ENCODE peak calls at places on chromosomes 4 and X, in ten cellular contexts. One of them, this sample, is unnamed.

GRCh38 chr4:109826719-109827118 is 1.1 kb upstream of the RRH start:
- DNase-seq in HCT116: no peak
- DNase-seq in activated CD8-positive, alpha-beta memory T cell treated with anti-CD3 and anti-CD28 coated beads for 48 hours: no peak
- DNase-seq in iPS-NIHi11: no peak
- DNase-seq in EH: peak; percentile 36
- DNase-seq in left ventricle myocardium inferior: no peak
- DNase-seq in activated CD4-positive, alpha-beta T cell treated with anti-CD3 and anti-CD28 coated beads, Interleukin-2, amount 50 U/mL, for 4 hours: no peak
- DNase-seq in aorta: no peak
- DNase-seq in stimulated activated CD8-positive, alpha-beta memory T cell treated with anti-CD3 and anti-CD28 coated beads, Interleukin-4, amount 100 ng/mL, for 4 hours: no peak
- DNase-seq in naive thymus-derived CD8-positive, alpha-beta T cell: peak; percentile 38
- DNase-seq in this sample: no peak

GRCh38 chrX:123899701-123900100 is 39.8 kb downstream of the XIAP start:
- DNase-seq in activated CD8-positive, alpha-beta memory T cell treated with anti-CD3 and anti-CD28 coated beads for 48 hours: no peak
- DNase-seq in naive thymus-derived CD8-positive, alpha-beta T cell: no peak
- DNase-seq in stimulated activated CD8-positive, alpha-beta memory T cell treated with anti-CD3 and anti-CD28 coated beads, Interleukin-4, amount 100 ng/mL, for 4 hours: no peak
- DNase-seq in EH: peak; percentile 41
- DNase-seq in aorta: no peak
- DNase-seq in activated CD4-positive, alpha-beta T cell treated with anti-CD3 and anti-CD28 coated beads, Interleukin-2, amount 50 U/mL, for 4 hours: no peak
- DNase-seq in left ventricle myocardium inferior: no peak
- DNase-seq in HCT116: no peak
- DNase-seq in iPS-NIHi11: no peak
- DNase-seq in this sample: no peak

GRCh38 chrX:140447150-140447549 is 57.7 kb downstream of the SOX3 start:
- DNase-seq in activated CD8-positive, alpha-beta memory T cell treated with anti-CD3 and anti-CD28 coated beads for 48 hours: no peak
- DNase-seq in activated CD4-positive, alpha-beta T cell treated with anti-CD3 and anti-CD28 coated beads, Interleukin-2, amount 50 U/mL, for 4 hours: no peak
- DNase-seq in EH: no peak
- DNase-seq in aorta: no peak
- DNase-seq in naive thymus-derived CD8-positive, alpha-beta T cell: no peak
- DNase-seq in HCT116: no peak
- DNase-seq in iPS-NIHi11: no peak
- DNase-seq in left ventricle myocardium inferior: no peak
- DNase-seq in stimulated activated CD8-positive, alpha-beta memory T cell treated with anti-CD3 and anti-CD28 coated beads, Interleukin-4, amount 100 ng/mL, for 4 hours: no peak
- DNase-seq in this sample: no peak

GRCh38 chr4:75432683-75433082 is 81.5 kb downstream of the RCHY1 start:
- DNase-seq in HCT116: peak; percentile 21
- DNase-seq in EH: peak; percentile 24
- DNase-seq in left ventricle myocardium inferior: no peak
- DNase-seq in activated CD4-positive, alpha-beta T cell treated with anti-CD3 and anti-CD28 coated beads, Interleukin-2, amount 50 U/mL, for 4 hours: no peak
- DNase-seq in naive thymus-derived CD8-positive, alpha-beta T cell: no peak
- DNase-seq in activated CD8-positive, alpha-beta memory T cell treated with anti-CD3 and anti-CD28 coated beads for 48 hours: no peak
- DNase-seq in iPS-NIHi11: peak; percentile 53
- DNase-seq in aorta: no peak
- DNase-seq in stimulated activated CD8-positive, alpha-beta memory T cell treated with anti-CD3 and anti-CD28 coated beads, Interleukin-4, amount 100 ng/mL, for 4 hours: no peak
- DNase-seq in this sample: no peak

GRCh38 chr4:140004580-140005314 is 149.2 kb downstream of the MAML3 start:
- DNase-seq in aorta: peak; percentile 61
- DNase-seq in stimulated activated CD8-positive, alpha-beta memory T cell treated with anti-CD3 and anti-CD28 coated beads, Interleukin-4, amount 100 ng/mL, for 4 hours: no peak
- DNase-seq in HCT116: no peak
- DNase-seq in left ventricle myocardium inferior: peak; percentile 39
- DNase-seq in iPS-NIHi11: peak; percentile 64
- DNase-seq in naive thymus-derived CD8-positive, alpha-beta T cell: no peak
- DNase-seq in activated CD4-positive, alpha-beta T cell treated with anti-CD3 and anti-CD28 coated beads, Interleukin-2, amount 50 U/mL, for 4 hours: no peak
- DNase-seq in activated CD8-positive, alpha-beta memory T cell treated with anti-CD3 and anti-CD28 coated beads for 48 hours: no peak
- DNase-seq in EH: peak; percentile 55
- DNase-seq in this sample: no peak

GRCh38 chr4:27811928-27812327 is 951.3 kb downstream of the STIM2 start:
- DNase-seq in activated CD4-positive, alpha-beta T cell treated with anti-CD3 and anti-CD28 coated beads, Interleukin-2, amount 50 U/mL, for 4 hours: no peak
- DNase-seq in activated CD8-positive, alpha-beta memory T cell treated with anti-CD3 and anti-CD28 coated beads for 48 hours: no peak
- DNase-seq in iPS-NIHi11: no peak
- DNase-seq in EH: no peak
- DNase-seq in aorta: no peak
- DNase-seq in HCT116: no peak
- DNase-seq in stimulated activated CD8-positive, alpha-beta memory T cell treated with anti-CD3 and anti-CD28 coated beads, Interleukin-4, amount 100 ng/mL, for 4 hours: no peak
- DNase-seq in naive thymus-derived CD8-positive, alpha-beta T cell: no peak
- DNase-seq in left ventricle myocardium inferior: no peak
- DNase-seq in this sample: no peak

GRCh38 chr4:165580379-165580905 is 201.6 kb downstream of the CPE start:
- DNase-seq in aorta: peak; percentile 40
- DNase-seq in activated CD4-positive, alpha-beta T cell treated with anti-CD3 and anti-CD28 coated beads, Interleukin-2, amount 50 U/mL, for 4 hours: no peak
- DNase-seq in activated CD8-positive, alpha-beta memory T cell treated with anti-CD3 and anti-CD28 coated beads for 48 hours: no peak
- DNase-seq in left ventricle myocardium inferior: no peak
- DNase-seq in naive thymus-derived CD8-positive, alpha-beta T cell: no peak
- DNase-seq in HCT116: peak; percentile 43
- DNase-seq in EH: peak; percentile 87
- DNase-seq in stimulated activated CD8-positive, alpha-beta memory T cell treated with anti-CD3 and anti-CD28 coated beads, Interleukin-4, amount 100 ng/mL, for 4 hours: no peak
- DNase-seq in iPS-NIHi11: no peak
- DNase-seq in this sample: peak; percentile 44

GRCh38 chr4:139576219-139576618 is 20.2 kb upstream of the SETD7 start:
- DNase-seq in left ventricle myocardium inferior: no peak
- DNase-seq in activated CD4-positive, alpha-beta T cell treated with anti-CD3 and anti-CD28 coated beads, Interleukin-2, amount 50 U/mL, for 4 hours: no peak
- DNase-seq in iPS-NIHi11: no peak
- DNase-seq in EH: peak; percentile 62
- DNase-seq in activated CD8-positive, alpha-beta memory T cell treated with anti-CD3 and anti-CD28 coated beads for 48 hours: no peak
- DNase-seq in aorta: no peak
- DNase-seq in stimulated activated CD8-positive, alpha-beta memory T cell treated with anti-CD3 and anti-CD28 coated beads, Interleukin-4, amount 100 ng/mL, for 4 hours: no peak
- DNase-seq in HCT116: no peak
- DNase-seq in naive thymus-derived CD8-positive, alpha-beta T cell: no peak
- DNase-seq in this sample: no peak

GRCh38 chrX:23919706-23920320 is 12.0 kb downstream of the CXorf58 start:
- DNase-seq in iPS-NIHi11: no peak
- DNase-seq in aorta: no peak
- DNase-seq in EH: peak; percentile 13
- DNase-seq in stimulated activated CD8-positive, alpha-beta memory T cell treated with anti-CD3 and anti-CD28 coated beads, Interleukin-4, amount 100 ng/mL, for 4 hours: no peak
- DNase-seq in HCT116: no peak
- DNase-seq in activated CD8-positive, alpha-beta memory T cell treated with anti-CD3 and anti-CD28 coated beads for 48 hours: no peak
- DNase-seq in left ventricle myocardium inferior: no peak
- DNase-seq in naive thymus-derived CD8-positive, alpha-beta T cell: no peak
- DNase-seq in activated CD4-positive, alpha-beta T cell treated with anti-CD3 and anti-CD28 coated beads, Interleukin-2, amount 50 U/mL, for 4 hours: no peak
- DNase-seq in this sample: no peak

GRCh38 chrX:10022273-10022541 is 55.0 kb downstream of the CLDN34 start:
- DNase-seq in aorta: no peak
- DNase-seq in activated CD8-positive, alpha-beta memory T cell treated with anti-CD3 and anti-CD28 coated beads for 48 hours: no peak
- DNase-seq in naive thymus-derived CD8-positive, alpha-beta T cell: no peak
- DNase-seq in EH: no peak
- DNase-seq in HCT116: no peak
- DNase-seq in stimulated activated CD8-positive, alpha-beta memory T cell treated with anti-CD3 and anti-CD28 coated beads, Interleukin-4, amount 100 ng/mL, for 4 hours: no peak
- DNase-seq in iPS-NIHi11: no peak
- DNase-seq in activated CD4-positive, alpha-beta T cell treated with anti-CD3 and anti-CD28 coated beads, Interleukin-2, amount 50 U/mL, for 4 hours: no peak
- DNase-seq in left ventricle myocardium inferior: no peak
- DNase-seq in this sample: no peak

GRCh38 chr4:94621491-94622080 is 136.2 kb upstream of the BMPR1B start:
- DNase-seq in iPS-NIHi11: peak; percentile 44
- DNase-seq in HCT116: peak; percentile 38
- DNase-seq in stimulated activated CD8-positive, alpha-beta memory T cell treated with anti-CD3 and anti-CD28 coated beads, Interleukin-4, amount 100 ng/mL, for 4 hours: no peak
- DNase-seq in left ventricle myocardium inferior: no peak
- DNase-seq in aorta: no peak
- DNase-seq in naive thymus-derived CD8-positive, alpha-beta T cell: peak; percentile 25
- DNase-seq in activated CD8-positive, alpha-beta memory T cell treated with anti-CD3 and anti-CD28 coated beads for 48 hours: no peak
- DNase-seq in activated CD4-positive, alpha-beta T cell treated with anti-CD3 and anti-CD28 coated beads, Interleukin-2, amount 50 U/mL, for 4 hours: no peak
- DNase-seq in EH: peak; percentile 60
- DNase-seq in this sample: peak; percentile 43

GRCh38 chrX:69605521-69605920 is 10.4 kb upstream of the EDA start:
- DNase-seq in activated CD8-positive, alpha-beta memory T cell treated with anti-CD3 and anti-CD28 coated beads for 48 hours: no peak
- DNase-seq in left ventricle myocardium inferior: no peak
- DNase-seq in iPS-NIHi11: no peak
- DNase-seq in aorta: no peak
- DNase-seq in stimulated activated CD8-positive, alpha-beta memory T cell treated with anti-CD3 and anti-CD28 coated beads, Interleukin-4, amount 100 ng/mL, for 4 hours: no peak
- DNase-seq in EH: no peak
- DNase-seq in naive thymus-derived CD8-positive, alpha-beta T cell: no peak
- DNase-seq in activated CD4-positive, alpha-beta T cell treated with anti-CD3 and anti-CD28 coated beads, Interleukin-2, amount 50 U/mL, for 4 hours: no peak
- DNase-seq in HCT116: no peak
- DNase-seq in this sample: no peak

GRCh38 chr4:122285285-122285684 is 93.5 kb upstream of the ADAD1 start:
- DNase-seq in stimulated activated CD8-positive, alpha-beta memory T cell treated with anti-CD3 and anti-CD28 coated beads, Interleukin-4, amount 100 ng/mL, for 4 hours: no peak
- DNase-seq in aorta: no peak
- DNase-seq in naive thymus-derived CD8-positive, alpha-beta T cell: no peak
- DNase-seq in HCT116: no peak
- DNase-seq in EH: peak; percentile 35
- DNase-seq in activated CD8-positive, alpha-beta memory T cell treated with anti-CD3 and anti-CD28 coated beads for 48 hours: no peak
- DNase-seq in left ventricle myocardium inferior: no peak
- DNase-seq in activated CD4-positive, alpha-beta T cell treated with anti-CD3 and anti-CD28 coated beads, Interleukin-2, amount 50 U/mL, for 4 hours: no peak
- DNase-seq in iPS-NIHi11: no peak
- DNase-seq in this sample: no peak

GRCh38 chr4:160848901-160849735 is 1314.7 kb downstream of the FSTL5 start:
- DNase-seq in EH: no peak
- DNase-seq in activated CD8-positive, alpha-beta memory T cell treated with anti-CD3 and anti-CD28 coated beads for 48 hours: no peak
- DNase-seq in stimulated activated CD8-positive, alpha-beta memory T cell treated with anti-CD3 and anti-CD28 coated beads, Interleukin-4, amount 100 ng/mL, for 4 hours: no peak
- DNase-seq in activated CD4-positive, alpha-beta T cell treated with anti-CD3 and anti-CD28 coated beads, Interleukin-2, amount 50 U/mL, for 4 hours: no peak
- DNase-seq in left ventricle myocardium inferior: no peak
- DNase-seq in iPS-NIHi11: no peak
- DNase-seq in HCT116: no peak
- DNase-seq in naive thymus-derived CD8-positive, alpha-beta T cell: no peak
- DNase-seq in aorta: no peak
- DNase-seq in this sample: no peak

GRCh38 chr4:56606385-56606784 is 74.7 kb downstream of the HOPX start:
- DNase-seq in left ventricle myocardium inferior: no peak
- DNase-seq in stimulated activated CD8-positive, alpha-beta memory T cell treated with anti-CD3 and anti-CD28 coated beads, Interleukin-4, amount 100 ng/mL, for 4 hours: no peak
- DNase-seq in naive thymus-derived CD8-positive, alpha-beta T cell: no peak
- DNase-seq in HCT116: no peak
- DNase-seq in activated CD4-positive, alpha-beta T cell treated with anti-CD3 and anti-CD28 coated beads, Interleukin-2, amount 50 U/mL, for 4 hours: no peak
- DNase-seq in activated CD8-positive, alpha-beta memory T cell treated with anti-CD3 and anti-CD28 coated beads for 48 hours: no peak
- DNase-seq in iPS-NIHi11: no peak
- DNase-seq in EH: no peak
- DNase-seq in aorta: no peak
- DNase-seq in this sample: no peak

GRCh38 chr4:130849985-130850632 is 1754.2 kb downstream of the C4orf33 start:
- DNase-seq in stimulated activated CD8-positive, alpha-beta memory T cell treated with anti-CD3 and anti-CD28 coated beads, Interleukin-4, amount 100 ng/mL, for 4 hours: no peak
- DNase-seq in HCT116: no peak
- DNase-seq in naive thymus-derived CD8-positive, alpha-beta T cell: no peak
- DNase-seq in left ventricle myocardium inferior: no peak
- DNase-seq in iPS-NIHi11: no peak
- DNase-seq in activated CD4-positive, alpha-beta T cell treated with anti-CD3 and anti-CD28 coated beads, Interleukin-2, amount 50 U/mL, for 4 hours: no peak
- DNase-seq in EH: no peak
- DNase-seq in activated CD8-positive, alpha-beta memory T cell treated with anti-CD3 and anti-CD28 coated beads for 48 hours: no peak
- DNase-seq in aorta: no peak
- DNase-seq in this sample: no peak

GRCh38 chrX:80022363-80023031 is 7.9 kb downstream of the TBX22 start:
- DNase-seq in aorta: no peak
- DNase-seq in left ventricle myocardium inferior: no peak
- DNase-seq in HCT116: no peak
- DNase-seq in EH: no peak
- DNase-seq in naive thymus-derived CD8-positive, alpha-beta T cell: no peak
- DNase-seq in iPS-NIHi11: peak; percentile 17
- DNase-seq in stimulated activated CD8-positive, alpha-beta memory T cell treated with anti-CD3 and anti-CD28 coated beads, Interleukin-4, amount 100 ng/mL, for 4 hours: no peak
- DNase-seq in activated CD4-positive, alpha-beta T cell treated with anti-CD3 and anti-CD28 coated beads, Interleukin-2, amount 50 U/mL, for 4 hours: no peak
- DNase-seq in activated CD8-positive, alpha-beta memory T cell treated with anti-CD3 and anti-CD28 coated beads for 48 hours: no peak
- DNase-seq in this sample: no peak

GRCh38 chr4:26912069-26912468 is 51.4 kb downstream of the STIM2 start:
- DNase-seq in left ventricle myocardium inferior: no peak
- DNase-seq in HCT116: no peak
- DNase-seq in activated CD4-positive, alpha-beta T cell treated with anti-CD3 and anti-CD28 coated beads, Interleukin-2, amount 50 U/mL, for 4 hours: no peak
- DNase-seq in activated CD8-positive, alpha-beta memory T cell treated with anti-CD3 and anti-CD28 coated beads for 48 hours: no peak
- DNase-seq in EH: no peak
- DNase-seq in iPS-NIHi11: no peak
- DNase-seq in naive thymus-derived CD8-positive, alpha-beta T cell: no peak
- DNase-seq in stimulated activated CD8-positive, alpha-beta memory T cell treated with anti-CD3 and anti-CD28 coated beads, Interleukin-4, amount 100 ng/mL, for 4 hours: no peak
- DNase-seq in aorta: no peak
- DNase-seq in this sample: no peak

GRCh38 chr4:183610033-183610432 is 49.0 kb downstream of the RWDD4 start:
- DNase-seq in iPS-NIHi11: no peak
- DNase-seq in HCT116: no peak
- DNase-seq in EH: peak; percentile 24
- DNase-seq in naive thymus-derived CD8-positive, alpha-beta T cell: no peak
- DNase-seq in activated CD4-positive, alpha-beta T cell treated with anti-CD3 and anti-CD28 coated beads, Interleukin-2, amount 50 U/mL, for 4 hours: no peak
- DNase-seq in stimulated activated CD8-positive, alpha-beta memory T cell treated with anti-CD3 and anti-CD28 coated beads, Interleukin-4, amount 100 ng/mL, for 4 hours: no peak
- DNase-seq in aorta: no peak
- DNase-seq in activated CD8-positive, alpha-beta memory T cell treated with anti-CD3 and anti-CD28 coated beads for 48 hours: no peak
- DNase-seq in left ventricle myocardium inferior: no peak
- DNase-seq in this sample: no peak

GRCh38 chr4:36386691-36387090 is 105.3 kb downstream of the DTHD1 start:
- DNase-seq in left ventricle myocardium inferior: no peak
- DNase-seq in HCT116: no peak
- DNase-seq in EH: no peak
- DNase-seq in iPS-NIHi11: no peak
- DNase-seq in stimulated activated CD8-positive, alpha-beta memory T cell treated with anti-CD3 and anti-CD28 coated beads, Interleukin-4, amount 100 ng/mL, for 4 hours: no peak
- DNase-seq in aorta: no peak
- DNase-seq in activated CD8-positive, alpha-beta memory T cell treated with anti-CD3 and anti-CD28 coated beads for 48 hours: no peak
- DNase-seq in naive thymus-derived CD8-positive, alpha-beta T cell: no peak
- DNase-seq in activated CD4-positive, alpha-beta T cell treated with anti-CD3 and anti-CD28 coated beads, Interleukin-2, amount 50 U/mL, for 4 hours: no peak
- DNase-seq in this sample: no peak